ENCODE peak calls at places on chromosomes 1 and 21, in ten cellular contexts. I is T-cell; D is fibroblast of the conjunctiva; T is COLO829; L is lung; H is pons; O is mesendoderm; G is central memory CD4-positive, alpha-beta T cell; C is GM12892; S is WTC11. N is an unnamed sample.
A peak's percentile ranks its signal among the peaks of the same experiment; 100 is the strongest.

GRCh38 chr21:17461014-17461413 is 51.8 kb upstream of the CXADR start:
- DNase-seq in I (no peak), D (peak; percentile 73), T (peak; percentile 75), L (peak; percentile 42), H (peak; percentile 68), O (no peak), G (no peak), C (no peak), S (no peak), N (no peak)

GRCh38 chr1:31669786-31670582 is 25.3 kb upstream of the PEF1 start:
- DNase-seq in I (peak; percentile 5), D (peak; percentile 18), T (no peak), L (peak; percentile 86), H (peak; percentile 75), O (peak; percentile 56), G (peak; percentile 14), C (no peak), S (no peak), N (peak; percentile 66)

GRCh38 chr1:218676991-218677390 is 331.9 kb downstream of the TGFB2 start:
- DNase-seq in I (no peak), D (no peak), T (no peak), L (no peak), H (no peak), O (no peak), G (no peak), C (no peak), S (no peak), N (no peak)

GRCh38 chr1:234611153-234611798 is 1.3 kb upstream of the IRF2BP2 start:
- DNase-seq in I (peak; percentile 56), D (peak; percentile 85), T (peak; percentile 79), L (peak; percentile 64), H (peak; percentile 90), O (peak; percentile 95), G (peak; percentile 86), C (no peak), S (no peak), N (peak; percentile 84)

GRCh38 chr1:86503477-86504129 is 34.9 kb downstream of the CLCA1 start:
- DNase-seq in I (no peak), D (no peak), T (no peak), L (peak; percentile 63), H (no peak), O (peak; percentile 55), G (no peak), C (no peak), S (peak; percentile 33), N (no peak)

GRCh38 chr1:39508857-39509305 is 17.4 kb downstream of the BMP8A start:
- DNase-seq in I (no peak), D (no peak), T (no peak), L (no peak), H (no peak), O (no peak), G (no peak), C (peak; percentile 54), S (no peak), N (no peak)

GRCh38 chr1:14757260-14757625 is 158.8 kb downstream of the KAZN start:
- DNase-seq in I (no peak), D (no peak), T (no peak), L (no peak), H (no peak), O (no peak), G (no peak), C (no peak), S (no peak), N (no peak)

GRCh38 chr1:28091043-28091781 is 2.8 kb upstream of the EYA3 start:
- DNase-seq in I (peak; percentile 74), D (peak; percentile 48), T (peak; percentile 52), L (peak; percentile 79), H (peak; percentile 90), O (peak; percentile 61), G (peak; percentile 69), C (no peak), S (peak; percentile 80), N (peak; percentile 77)

GRCh38 chr1:44775930-44776748 is 799 bp downstream of the RPS8 start:
- DNase-seq in I (peak; percentile 49), D (no peak), T (no peak), L (no peak), H (peak; percentile 15), O (peak; percentile 37), G (no peak), C (peak; percentile 31), S (no peak), N (peak; percentile 26)

GRCh38 chr21:26954591-26955214 is 12.2 kb downstream of the ADAMTS5 start:
- DNase-seq in I (no peak), D (no peak), T (no peak), L (no peak), H (no peak), O (no peak), G (no peak), C (no peak), S (no peak), N (no peak)

GRCh38 chr1:40662864-40663263 is 2.6 kb downstream of the RIMS3 start:
- DNase-seq in I (no peak), D (no peak), T (no peak), L (no peak), H (no peak), O (peak; percentile 57), G (no peak), C (no peak), S (no peak), N (no peak)

N was measured in globus pallidus.